ENCODE peak calls at places on chromosomes 2 and 18, in ten cellular contexts. P, I, C, F, U, S, E, H, D and K are unnamed samples.

GRCh38 chr18:9242987-9243386 is 91.6 kb upstream of the TWSG1 start:
- DNase-seq in P (no peak), I (no peak), C (no peak), F (no peak), U (peak), S (no peak), E (no peak), H (no peak), D (no peak), K (no peak)

GRCh38 chr18:61765097-61765496 is 127.7 kb downstream of the RNF152 start:
- DNase-seq in P (peak), I (no peak), C (no peak), F (no peak), U (peak), S (no peak), E (peak), H (no peak), D (no peak), K (no peak)

GRCh38 chr2:69090008-69090407 is 77.0 kb downstream of the ANTXR1 start:
- DNase-seq in P (no peak), I (no peak), C (no peak), F (no peak), U (no peak), S (no peak), E (no peak), H (no peak), D (no peak), K (no peak)

GRCh38 chr18:5524660-5525059 is 19.1 kb downstream of the EPB41L3 start:
- DNase-seq in P (no peak), I (no peak), C (no peak), F (no peak), U (no peak), S (no peak), E (no peak), H (no peak), D (no peak), K (no peak)

GRCh38 chr2:112714331-112714730 is 6.5 kb upstream of the NT5DC4 start:
- DNase-seq in P (no peak), I (no peak), C (no peak), F (no peak), U (no peak), S (no peak), E (no peak), H (no peak), D (no peak), K (no peak)

GRCh38 chr18:52334896-52335295 is 5.1 kb upstream of the DCC start:
- DNase-seq in P (no peak), I (no peak), C (no peak), F (no peak), U (no peak), S (no peak), E (peak), H (peak), D (no peak), K (no peak)

GRCh38 chr2:232238108-232238507 is 140.4 kb upstream of the ALPP start:
- DNase-seq in P (peak), I (no peak), C (no peak), F (no peak), U (no peak), S (peak), E (peak), H (no peak), D (no peak), K (no peak)

GRCh38 chr18:8468911-8469310 is 140.3 kb upstream of the RAB12 start:
- DNase-seq in P (no peak), I (no peak), C (no peak), F (peak), U (no peak), S (no peak), E (peak), H (peak), D (no peak), K (no peak)

GRCh38 chr2:73981081-73981968 is 3.4 kb upstream of the TET3 start:
- DNase-seq in P (peak), I (peak), C (no peak), F (no peak), U (peak), S (peak), E (no peak), H (no peak), D (no peak), K (peak)

GRCh38 chr2:100739735-100740432 is 80.1 kb upstream of the NPAS2 start:
- DNase-seq in P (no peak), I (no peak), C (no peak), F (no peak), U (no peak), S (no peak), E (no peak), H (no peak), D (no peak), K (no peak)

GRCh38 chr2:145323512-145323911 is 803.6 kb upstream of the ZEB2 start:
- DNase-seq in P (no peak), I (no peak), C (no peak), F (no peak), U (no peak), S (no peak), E (peak), H (no peak), D (no peak), K (peak)

GRCh38 chr2:160294339-160294803 is 94.3 kb upstream of the ITGB6 start:
- DNase-seq in P (no peak), I (no peak), C (no peak), F (peak), U (no peak), S (peak), E (peak), H (no peak), D (no peak), K (no peak)

GRCh38 chr2:150232871-150233270 is 254.6 kb downstream of the RND3 start:
- DNase-seq in P (no peak), I (no peak), C (no peak), F (no peak), U (no peak), S (no peak), E (no peak), H (peak), D (no peak), K (no peak)

GRCh38 chr2:198004921-198005829 is 200.8 kb downstream of the PLCL1 start:
- DNase-seq in P (no peak), I (no peak), C (no peak), F (no peak), U (no peak), S (no peak), E (no peak), H (no peak), D (no peak), K (no peak)

GRCh38 chr2:70785137-70785911 is 5.1 kb downstream of the FIGLA start:
- DNase-seq in P (peak), I (no peak), C (no peak), F (no peak), U (peak), S (peak), E (no peak), H (peak), D (no peak), K (peak)

DNA sequence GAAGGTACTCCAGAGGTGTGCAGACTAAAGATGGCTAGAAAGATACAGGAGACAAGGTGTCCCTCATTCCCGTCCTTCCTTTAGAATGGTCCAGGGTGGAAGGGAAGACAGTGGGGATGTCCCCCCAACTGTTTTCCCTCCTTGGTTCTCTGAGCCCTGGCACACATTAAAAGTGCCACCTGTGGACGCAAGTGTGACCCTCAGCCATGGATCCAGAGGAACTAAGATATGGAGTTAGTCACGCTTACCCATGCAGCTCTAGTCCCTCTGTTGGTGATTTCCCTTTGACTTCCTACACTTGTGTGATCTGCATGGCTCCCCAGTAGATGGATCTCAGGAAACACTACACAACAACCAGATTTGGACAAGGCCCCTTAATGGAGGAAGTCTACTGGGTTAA is 113.1 kb upstream of the SRD5A2 start:
- DNase-seq in P (peak), I (no peak), C (no peak), F (no peak), U (peak), S (peak), E (no peak), H (no peak), D (no peak), K (peak)
- H3K4me3 ChIP-seq in P (no peak), I (no peak), C (no peak), F (no peak), U (no peak), S (no peak), E (no peak), H (no peak), D (no peak), K (no peak)

GRCh38 chr2:126655066-126655465 is 892 bp upstream of the GYPC start:
- DNase-seq in P (peak), I (no peak), C (no peak), F (no peak), U (no peak), S (no peak), E (peak), H (no peak), D (no peak), K (no peak)
- H3K4me3 ChIP-seq in P (no peak), I (peak), C (peak), F (no peak), U (no peak), S (no peak), E (no peak), H (no peak), D (peak), K (no peak)

DNA sequence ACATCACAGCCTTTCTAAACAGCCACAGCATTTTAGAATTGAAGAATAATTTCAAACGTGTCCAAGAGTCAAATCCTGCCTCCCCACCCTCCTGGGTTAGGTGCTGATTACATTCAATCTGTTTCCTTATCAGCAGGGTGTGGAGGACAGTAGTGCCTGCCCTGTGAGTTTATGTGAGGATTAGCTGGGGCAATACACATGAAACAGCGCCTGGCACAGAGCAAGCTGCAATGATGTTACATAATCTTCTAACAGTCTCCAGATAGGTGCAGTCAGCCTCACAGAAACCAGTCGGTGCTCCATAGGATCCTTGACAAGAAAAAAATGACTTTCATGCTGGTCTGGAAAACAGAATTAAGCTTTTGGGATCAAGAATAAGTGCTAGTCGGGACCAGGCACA is 91.7 kb upstream of the ITGA6 start:
- DNase-seq in P (peak), I (no peak), C (no peak), F (no peak), U (no peak), S (no peak), E (no peak), H (no peak), D (no peak), K (no peak)
- H3K4me3 ChIP-seq in P (no peak), I (no peak), C (no peak), F (no peak), U (no peak), S (no peak), E (no peak), H (no peak), D (no peak), K (no peak)

GRCh38 chr2:46334389-46335345 is 37.5 kb downstream of the EPAS1 start:
- DNase-seq in P (no peak), I (no peak), C (no peak), F (no peak), U (peak), S (no peak), E (peak), H (no peak), D (no peak), K (no peak)
- H3K4me3 ChIP-seq in P (no peak), I (peak), C (peak), F (no peak), U (peak), S (peak), E (peak), H (no peak), D (peak), K (no peak)

DNA sequence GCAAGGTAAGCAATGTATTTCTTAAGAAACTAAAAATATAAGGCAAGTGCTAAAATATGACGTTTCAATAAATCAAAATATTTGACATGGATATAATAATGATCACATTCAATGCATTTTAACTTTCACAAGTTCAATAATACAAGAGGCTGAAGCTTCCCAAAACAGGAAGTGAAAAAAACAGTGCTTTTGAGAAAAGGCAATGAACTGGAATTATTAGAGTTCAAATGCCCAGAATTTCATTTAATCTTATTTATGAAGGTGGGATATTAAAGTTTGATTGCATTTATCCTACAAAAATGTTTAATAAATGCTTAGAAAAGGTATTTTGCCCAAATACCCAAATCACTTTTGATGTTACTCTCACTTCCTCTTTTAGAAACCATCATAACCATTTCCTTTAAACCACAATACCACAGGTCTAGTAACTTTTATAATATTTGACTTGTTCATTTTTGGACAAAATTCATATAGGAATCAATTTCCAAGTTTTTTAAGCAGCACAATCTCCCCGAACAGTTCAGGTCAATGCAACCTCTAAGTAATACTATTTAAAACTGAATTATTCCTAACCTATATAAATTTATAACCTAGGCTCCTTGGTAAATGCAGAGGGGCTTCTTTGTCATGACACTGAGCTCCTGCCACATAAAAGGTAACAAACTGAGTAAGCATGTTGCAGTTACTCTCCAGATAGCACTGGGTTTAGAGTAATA is 2.1 kb downstream of the NCKAP1 start:
- DNase-seq in P (no peak), I (no peak), C (no peak), F (no peak), U (no peak), S (no peak), E (no peak), H (no peak), D (no peak), K (peak)
- H3K4me3 ChIP-seq in P (peak), I (peak), C (peak), F (no peak), U (peak), S (peak), E (peak), H (peak), D (peak), K (no peak)

GRCh38 chr2:85596486-85597143 is 1.1 kb downstream of the RNF181 start:
- DNase-seq in P (no peak), I (no peak), C (no peak), F (no peak), U (no peak), S (no peak), E (no peak), H (no peak), D (no peak), K (no peak)
- H3K4me3 ChIP-seq in P (peak), I (peak), C (peak), F (no peak), U (peak), S (peak), E (peak), H (peak), D (peak), K (peak)

GRCh38 chr2:134189009-134189717 is 64.7 kb upstream of the MGAT5 start:
- DNase-seq in P (no peak), I (no peak), C (peak), F (no peak), U (no peak), S (peak), E (peak), H (no peak), D (no peak), K (no peak)
- H3K4me3 ChIP-seq in P (no peak), I (no peak), C (no peak), F (no peak), U (no peak), S (no peak), E (no peak), H (no peak), D (no peak), K (no peak)

GRCh38 chr2:217849576-217849975 is 153.2 kb downstream of the TNS1 start:
- DNase-seq in P (no peak), I (no peak), C (no peak), F (no peak), U (no peak), S (no peak), E (no peak), H (no peak), D (no peak), K (no peak)
- H3K4me3 ChIP-seq in P (no peak), I (no peak), C (no peak), F (no peak), U (no peak), S (no peak), E (no peak), H (no peak), D (no peak), K (no peak)

GRCh38 chr2:174004900-174005605 is 39.9 kb upstream of the SP3 start:
- DNase-seq in P (peak), I (no peak), C (peak), F (no peak), U (no peak), S (no peak), E (peak), H (no peak), D (no peak), K (no peak)
- H3K4me3 ChIP-seq in P (no peak), I (no peak), C (no peak), F (no peak), U (no peak), S (no peak), E (no peak), H (no peak), D (no peak), K (no peak)